ENCODE peak calls at places on chromosomes 2 and 18, in eight cellular contexts. One of them, this sample, is unnamed. For H3K4me1, the result is how much of the 10 kb centered on the place peaks cover.

GRCh38 chr2:241965931-241966412 is 96.4 kb downstream of the RTP5 start:
- DNase-seq in spleen: peak
- DNase-seq in K562: peak
- DNase-seq in GM12878: peak
- DNase-seq in ascending aorta: no peak
- DNase-seq in tibial nerve: no peak
- DNase-seq in colonic mucosa: no peak
- DNase-seq in heart right ventricle: no peak
- DNase-seq in this sample: no peak

GRCh38 chr2:24543252-24543651 is 52.2 kb downstream of the NCOA1 start:
- DNase-seq in spleen: no peak
- DNase-seq in K562: no peak
- DNase-seq in GM12878: no peak
- DNase-seq in ascending aorta: no peak
- DNase-seq in tibial nerve: no peak
- DNase-seq in colonic mucosa: peak
- DNase-seq in heart right ventricle: no peak
- DNase-seq in this sample: no peak

GRCh38 chr2:30359644-30360167 is 87.3 kb upstream of the LCLAT1 start:
- DNase-seq in spleen: no peak
- DNase-seq in K562: no peak
- DNase-seq in GM12878: no peak
- DNase-seq in ascending aorta: no peak
- DNase-seq in tibial nerve: no peak
- DNase-seq in colonic mucosa: no peak
- DNase-seq in heart right ventricle: peak
- DNase-seq in this sample: no peak

GRCh38 chr18:61551586-61551985 is 218.4 kb downstream of the CDH20 start:
- DNase-seq in spleen: no peak
- DNase-seq in K562: peak
- DNase-seq in GM12878: peak
- DNase-seq in ascending aorta: no peak
- DNase-seq in tibial nerve: no peak
- DNase-seq in colonic mucosa: peak
- DNase-seq in heart right ventricle: no peak
- DNase-seq in this sample: no peak

GRCh38 chr2:236417150-236417549 is 152.5 kb upstream of the ACKR3 start:
- DNase-seq in spleen: no peak
- DNase-seq in K562: no peak
- DNase-seq in GM12878: no peak
- DNase-seq in ascending aorta: no peak
- DNase-seq in tibial nerve: no peak
- DNase-seq in colonic mucosa: no peak
- DNase-seq in heart right ventricle: no peak
- DNase-seq in this sample: no peak

GRCh38 chr2:8452296-8452695 is 229.6 kb upstream of the ID2 start:
- DNase-seq in spleen: no peak
- DNase-seq in K562: no peak
- DNase-seq in GM12878: no peak
- DNase-seq in ascending aorta: no peak
- DNase-seq in tibial nerve: no peak
- DNase-seq in colonic mucosa: no peak
- DNase-seq in heart right ventricle: no peak
- DNase-seq in this sample: no peak

GRCh38 chr2:146986161-146986560 is 858.7 kb upstream of the ACVR2A start:
- DNase-seq in spleen: no peak
- DNase-seq in K562: no peak
- DNase-seq in GM12878: peak
- DNase-seq in ascending aorta: no peak
- DNase-seq in tibial nerve: no peak
- DNase-seq in colonic mucosa: no peak
- DNase-seq in heart right ventricle: no peak
- DNase-seq in this sample: no peak

GRCh38 chr18:57051586-57052044 is 95.3 kb upstream of the BOD1L2 start:
- DNase-seq in spleen: no peak
- DNase-seq in K562: peak
- DNase-seq in GM12878: peak
- DNase-seq in ascending aorta: no peak
- DNase-seq in tibial nerve: no peak
- DNase-seq in colonic mucosa: peak
- DNase-seq in heart right ventricle: no peak
- DNase-seq in this sample: no peak

GRCh38 chr18:73688851-73689659 is 458.6 kb downstream of the FBXO15 start:
- DNase-seq in spleen: no peak
- DNase-seq in K562: no peak
- DNase-seq in GM12878: peak
- DNase-seq in ascending aorta: no peak
- DNase-seq in tibial nerve: no peak
- DNase-seq in colonic mucosa: no peak
- DNase-seq in heart right ventricle: no peak
- DNase-seq in this sample: no peak

GRCh38 chr2:225041871-225042799 is at the start of gene DOCK10:
- DNase-seq in spleen: peak
- DNase-seq in K562: no peak
- DNase-seq in GM12878: no peak
- DNase-seq in ascending aorta: no peak
- DNase-seq in tibial nerve: no peak
- DNase-seq in colonic mucosa: peak
- DNase-seq in heart right ventricle: peak
- DNase-seq in this sample: no peak

GRCh38 chr2:167712275-167712674 is 535.1 kb downstream of the STK39 start:
- DNase-seq in spleen: no peak
- DNase-seq in K562: no peak
- DNase-seq in GM12878: no peak
- DNase-seq in ascending aorta: no peak
- DNase-seq in tibial nerve: no peak
- DNase-seq in colonic mucosa: no peak
- DNase-seq in heart right ventricle: no peak
- DNase-seq in this sample: no peak

GRCh38 chr18:66457245-66457644 is 146.6 kb downstream of the CDH19 start:
- DNase-seq in spleen: no peak
- DNase-seq in K562: no peak
- DNase-seq in GM12878: no peak
- DNase-seq in ascending aorta: no peak
- DNase-seq in tibial nerve: no peak
- DNase-seq in colonic mucosa: no peak
- DNase-seq in heart right ventricle: no peak
- DNase-seq in this sample: no peak

GRCh38 chr2:99545066-99545465 is 55.2 kb upstream of the REV1 start:
- DNase-seq in spleen: no peak
- DNase-seq in K562: no peak
- DNase-seq in GM12878: no peak
- DNase-seq in ascending aorta: no peak
- DNase-seq in tibial nerve: no peak
- DNase-seq in colonic mucosa: no peak
- DNase-seq in heart right ventricle: no peak
- DNase-seq in this sample: no peak

GRCh38 chr2:205752421-205752820 is 70.1 kb downstream of the NRP2 start:
- DNase-seq in spleen: no peak
- DNase-seq in K562: no peak
- DNase-seq in GM12878: no peak
- DNase-seq in ascending aorta: no peak
- DNase-seq in tibial nerve: no peak
- DNase-seq in colonic mucosa: no peak
- DNase-seq in heart right ventricle: no peak
- DNase-seq in this sample: no peak
- H3K4me1 ChIP-seq in spleen: under half
- H3K4me1 ChIP-seq in K562: under half
- H3K4me1 ChIP-seq in GM12878: under half
- H3K4me1 ChIP-seq in ascending aorta: under half
- H3K4me1 ChIP-seq in tibial nerve: under half
- H3K4me1 ChIP-seq in colonic mucosa: under half
- H3K4me1 ChIP-seq in heart right ventricle: under half
- H3K4me1 ChIP-seq in this sample: under half

GRCh38 chr2:181894381-181894780 is 2.9 kb downstream of the ITPRID2 start:
- DNase-seq in spleen: no peak
- DNase-seq in K562: no peak
- DNase-seq in GM12878: no peak
- DNase-seq in ascending aorta: no peak
- DNase-seq in tibial nerve: no peak
- DNase-seq in colonic mucosa: no peak
- DNase-seq in heart right ventricle: no peak
- DNase-seq in this sample: no peak

GRCh38 chr2:181896286-181896685 is 4.8 kb downstream of the ITPRID2 start:
- DNase-seq in spleen: no peak
- DNase-seq in K562: no peak
- DNase-seq in GM12878: no peak
- DNase-seq in ascending aorta: no peak
- DNase-seq in tibial nerve: no peak
- DNase-seq in colonic mucosa: no peak
- DNase-seq in heart right ventricle: no peak
- DNase-seq in this sample: no peak

GRCh38 chr2:181892795-181893435 is 1.4 kb downstream of the ITPRID2 start:
- DNase-seq in spleen: no peak
- DNase-seq in K562: no peak
- DNase-seq in GM12878: no peak
- DNase-seq in ascending aorta: no peak
- DNase-seq in tibial nerve: no peak
- DNase-seq in colonic mucosa: no peak
- DNase-seq in heart right ventricle: no peak
- DNase-seq in this sample: no peak

GRCh38 chr2:181891966-181892794 is 650 bp downstream of the ITPRID2 start:
- DNase-seq in spleen: peak
- DNase-seq in K562: peak
- DNase-seq in GM12878: no peak
- DNase-seq in ascending aorta: peak
- DNase-seq in tibial nerve: peak
- DNase-seq in colonic mucosa: peak
- DNase-seq in heart right ventricle: peak
- DNase-seq in this sample: no peak

GRCh38 chr2:181895788-181896187 is 4.3 kb downstream of the ITPRID2 start:
- DNase-seq in spleen: no peak
- DNase-seq in K562: no peak
- DNase-seq in GM12878: no peak
- DNase-seq in ascending aorta: no peak
- DNase-seq in tibial nerve: no peak
- DNase-seq in colonic mucosa: no peak
- DNase-seq in heart right ventricle: no peak
- DNase-seq in this sample: no peak
- H3K4me1 ChIP-seq in spleen: under half
- H3K4me1 ChIP-seq in K562: under half
- H3K4me1 ChIP-seq in GM12878: under half
- H3K4me1 ChIP-seq in ascending aorta: under half
- H3K4me1 ChIP-seq in tibial nerve: under half
- H3K4me1 ChIP-seq in colonic mucosa: under half
- H3K4me1 ChIP-seq in heart right ventricle: half or more
- H3K4me1 ChIP-seq in this sample: under half

GRCh38 chr2:28688784-28689183 is 62.8 kb upstream of the PPP1CB start:
- DNase-seq in spleen: no peak
- DNase-seq in K562: no peak
- DNase-seq in GM12878: no peak
- DNase-seq in ascending aorta: no peak
- DNase-seq in tibial nerve: no peak
- DNase-seq in colonic mucosa: no peak
- DNase-seq in heart right ventricle: no peak
- DNase-seq in this sample: no peak

GRCh38 chr2:28684142-28684858 is 67.3 kb upstream of the PPP1CB start:
- DNase-seq in spleen: no peak
- DNase-seq in K562: peak
- DNase-seq in GM12878: no peak
- DNase-seq in ascending aorta: no peak
- DNase-seq in tibial nerve: no peak
- DNase-seq in colonic mucosa: no peak
- DNase-seq in heart right ventricle: no peak
- DNase-seq in this sample: no peak

GRCh38 chr2:28687181-28687580 is 64.4 kb upstream of the PPP1CB start:
- DNase-seq in spleen: no peak
- DNase-seq in K562: no peak
- DNase-seq in GM12878: no peak
- DNase-seq in ascending aorta: no peak
- DNase-seq in tibial nerve: no peak
- DNase-seq in colonic mucosa: no peak
- DNase-seq in heart right ventricle: no peak
- DNase-seq in this sample: no peak

GRCh38 chr2:28689764-28690163 is 61.9 kb upstream of the PPP1CB start:
- DNase-seq in spleen: no peak
- DNase-seq in K562: no peak
- DNase-seq in GM12878: no peak
- DNase-seq in ascending aorta: no peak
- DNase-seq in tibial nerve: no peak
- DNase-seq in colonic mucosa: no peak
- DNase-seq in heart right ventricle: no peak
- DNase-seq in this sample: no peak

GRCh38 chr2:28687640-28688039 is 64.0 kb upstream of the PPP1CB start:
- DNase-seq in spleen: no peak
- DNase-seq in K562: peak
- DNase-seq in GM12878: no peak
- DNase-seq in ascending aorta: no peak
- DNase-seq in tibial nerve: no peak
- DNase-seq in colonic mucosa: no peak
- DNase-seq in heart right ventricle: no peak
- DNase-seq in this sample: no peak
- H3K4me1 ChIP-seq in spleen: under half
- H3K4me1 ChIP-seq in K562: under half
- H3K4me1 ChIP-seq in GM12878: under half
- H3K4me1 ChIP-seq in ascending aorta: under half
- H3K4me1 ChIP-seq in tibial nerve: under half
- H3K4me1 ChIP-seq in colonic mucosa: under half
- H3K4me1 ChIP-seq in heart right ventricle: under half
- H3K4me1 ChIP-seq in this sample: under half

GRCh38 chr2:237614151-237614720 is 13.2 kb upstream of the LRRFIP1 start:
- DNase-seq in spleen: no peak
- DNase-seq in K562: no peak
- DNase-seq in GM12878: no peak
- DNase-seq in ascending aorta: no peak
- DNase-seq in tibial nerve: no peak
- DNase-seq in colonic mucosa: no peak
- DNase-seq in heart right ventricle: no peak
- DNase-seq in this sample: no peak
- H3K4me1 ChIP-seq in spleen: under half
- H3K4me1 ChIP-seq in K562: under half
- H3K4me1 ChIP-seq in GM12878: under half
- H3K4me1 ChIP-seq in ascending aorta: half or more
- H3K4me1 ChIP-seq in tibial nerve: under half
- H3K4me1 ChIP-seq in colonic mucosa: under half
- H3K4me1 ChIP-seq in heart right ventricle: half or more
- H3K4me1 ChIP-seq in this sample: half or more

DNA sequence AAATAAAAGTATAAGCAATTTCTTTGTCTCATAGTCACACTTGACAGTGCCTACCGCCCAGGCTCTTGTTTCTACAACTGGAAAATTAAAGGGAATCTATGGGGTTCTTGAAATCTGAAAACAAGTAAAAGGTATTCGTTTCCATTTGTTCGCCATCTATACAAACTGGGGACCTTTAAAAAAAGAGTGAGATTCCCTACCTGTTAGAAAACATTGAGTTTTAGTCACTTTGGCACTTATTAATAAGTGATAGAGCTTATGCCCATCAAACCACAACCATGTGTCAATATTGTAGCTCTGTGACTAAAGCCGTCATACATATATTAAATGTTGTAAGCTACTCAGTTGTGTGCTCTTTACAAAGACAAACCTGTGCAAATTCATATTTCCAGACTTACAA is 13.2 kb downstream of the FN1 start:
- DNase-seq in spleen: no peak
- DNase-seq in K562: no peak
- DNase-seq in GM12878: no peak
- DNase-seq in ascending aorta: no peak
- DNase-seq in tibial nerve: no peak
- DNase-seq in colonic mucosa: no peak
- DNase-seq in heart right ventricle: no peak
- DNase-seq in this sample: no peak
- H3K4me1 ChIP-seq in spleen: under half
- H3K4me1 ChIP-seq in K562: under half
- H3K4me1 ChIP-seq in GM12878: under half
- H3K4me1 ChIP-seq in ascending aorta: under half
- H3K4me1 ChIP-seq in tibial nerve: under half
- H3K4me1 ChIP-seq in colonic mucosa: under half
- H3K4me1 ChIP-seq in heart right ventricle: under half
- H3K4me1 ChIP-seq in this sample: under half

This sample was measured in thoracic aorta.